ENCODE peak calls at places on chromosomes 12 and 14, in nine cellular contexts. One of them, this sample, is unnamed. For H3K4me1, the result is how much of the 10 kb centered on the place peaks cover.

GRCh38 chr14:30085943-30086342 is 158.3 kb upstream of the PRKD1 start:
- DNase-seq in small intestine: no peak
- DNase-seq in heart left ventricle: peak
- DNase-seq in esophagus squamous epithelium: no peak
- DNase-seq in upper lobe of left lung: no peak
- DNase-seq in CD8-positive, alpha-beta T cell: no peak
- DNase-seq in lower lobe of right lung: no peak
- DNase-seq in stomach: peak
- DNase-seq in CD4-positive, CD25-positive, alpha-beta regulatory T cell: no peak
- DNase-seq in this sample: no peak

GRCh38 chr12:50992814-50993213 is 33.4 kb downstream of the SLC11A2 start:
- DNase-seq in small intestine: no peak
- DNase-seq in heart left ventricle: peak
- DNase-seq in esophagus squamous epithelium: no peak
- DNase-seq in upper lobe of left lung: no peak
- DNase-seq in CD8-positive, alpha-beta T cell: no peak
- DNase-seq in lower lobe of right lung: no peak
- DNase-seq in stomach: no peak
- DNase-seq in CD4-positive, CD25-positive, alpha-beta regulatory T cell: no peak
- DNase-seq in this sample: no peak

GRCh38 chr12:39692258-39692853 is 72.8 kb upstream of the ABCD2 start:
- DNase-seq in small intestine: peak
- DNase-seq in heart left ventricle: no peak
- DNase-seq in esophagus squamous epithelium: no peak
- DNase-seq in upper lobe of left lung: no peak
- DNase-seq in CD8-positive, alpha-beta T cell: no peak
- DNase-seq in lower lobe of right lung: no peak
- DNase-seq in stomach: no peak
- DNase-seq in CD4-positive, CD25-positive, alpha-beta regulatory T cell: no peak
- DNase-seq in this sample: no peak

GRCh38 chr14:24808412-24808811 is 174.4 kb upstream of the GZMB start:
- DNase-seq in small intestine: no peak
- DNase-seq in heart left ventricle: no peak
- DNase-seq in esophagus squamous epithelium: no peak
- DNase-seq in upper lobe of left lung: no peak
- DNase-seq in CD8-positive, alpha-beta T cell: no peak
- DNase-seq in lower lobe of right lung: no peak
- DNase-seq in stomach: no peak
- DNase-seq in CD4-positive, CD25-positive, alpha-beta regulatory T cell: no peak
- DNase-seq in this sample: no peak

GRCh38 chr12:32089156-32089950 is 17.3 kb upstream of the BICD1 start:
- DNase-seq in small intestine: no peak
- DNase-seq in heart left ventricle: no peak
- DNase-seq in esophagus squamous epithelium: no peak
- DNase-seq in upper lobe of left lung: no peak
- DNase-seq in CD8-positive, alpha-beta T cell: no peak
- DNase-seq in lower lobe of right lung: no peak
- DNase-seq in stomach: no peak
- DNase-seq in CD4-positive, CD25-positive, alpha-beta regulatory T cell: no peak
- DNase-seq in this sample: no peak

GRCh38 chr12:108861878-108862587 is 4.7 kb upstream of the SSH1 start:
- DNase-seq in small intestine: peak
- DNase-seq in heart left ventricle: peak
- DNase-seq in esophagus squamous epithelium: no peak
- DNase-seq in upper lobe of left lung: no peak
- DNase-seq in CD8-positive, alpha-beta T cell: no peak
- DNase-seq in lower lobe of right lung: peak
- DNase-seq in stomach: no peak
- DNase-seq in CD4-positive, CD25-positive, alpha-beta regulatory T cell: no peak
- DNase-seq in this sample: no peak

GRCh38 chr12:104026841-104027599 is 23.0 kb downstream of the GLT8D2 start:
- DNase-seq in small intestine: no peak
- DNase-seq in heart left ventricle: no peak
- DNase-seq in esophagus squamous epithelium: no peak
- DNase-seq in upper lobe of left lung: no peak
- DNase-seq in CD8-positive, alpha-beta T cell: no peak
- DNase-seq in lower lobe of right lung: no peak
- DNase-seq in stomach: no peak
- DNase-seq in CD4-positive, CD25-positive, alpha-beta regulatory T cell: no peak
- DNase-seq in this sample: no peak

GRCh38 chr14:70707138-70708038 is 65.7 kb downstream of the TTC9 start:
- DNase-seq in small intestine: peak
- DNase-seq in heart left ventricle: no peak
- DNase-seq in esophagus squamous epithelium: no peak
- DNase-seq in upper lobe of left lung: no peak
- DNase-seq in CD8-positive, alpha-beta T cell: no peak
- DNase-seq in lower lobe of right lung: no peak
- DNase-seq in stomach: no peak
- DNase-seq in CD4-positive, CD25-positive, alpha-beta regulatory T cell: no peak
- DNase-seq in this sample: no peak

GRCh38 chr12:57016348-57016747 is at the start of gene TAC3:
- DNase-seq in small intestine: no peak
- DNase-seq in heart left ventricle: no peak
- DNase-seq in esophagus squamous epithelium: no peak
- DNase-seq in upper lobe of left lung: no peak
- DNase-seq in CD8-positive, alpha-beta T cell: no peak
- DNase-seq in lower lobe of right lung: no peak
- DNase-seq in stomach: no peak
- DNase-seq in CD4-positive, CD25-positive, alpha-beta regulatory T cell: no peak
- DNase-seq in this sample: no peak

GRCh38 chr14:36194645-36195044 is 18.1 kb upstream of the PTCSC3 start:
- DNase-seq in small intestine: no peak
- DNase-seq in heart left ventricle: no peak
- DNase-seq in esophagus squamous epithelium: no peak
- DNase-seq in upper lobe of left lung: no peak
- DNase-seq in CD8-positive, alpha-beta T cell: no peak
- DNase-seq in lower lobe of right lung: no peak
- DNase-seq in stomach: no peak
- DNase-seq in CD4-positive, CD25-positive, alpha-beta regulatory T cell: no peak
- DNase-seq in this sample: no peak

GRCh38 chr14:60679566-60680258 is 30.4 kb upstream of the SIX1 start:
- DNase-seq in small intestine: no peak
- DNase-seq in heart left ventricle: no peak
- DNase-seq in esophagus squamous epithelium: no peak
- DNase-seq in upper lobe of left lung: no peak
- DNase-seq in CD8-positive, alpha-beta T cell: no peak
- DNase-seq in lower lobe of right lung: no peak
- DNase-seq in stomach: no peak
- DNase-seq in CD4-positive, CD25-positive, alpha-beta regulatory T cell: no peak
- DNase-seq in this sample: no peak

GRCh38 chr12:5868585-5869295 is 76.3 kb downstream of the ANO2 start:
- DNase-seq in small intestine: no peak
- DNase-seq in heart left ventricle: no peak
- DNase-seq in esophagus squamous epithelium: no peak
- DNase-seq in upper lobe of left lung: no peak
- DNase-seq in CD8-positive, alpha-beta T cell: no peak
- DNase-seq in lower lobe of right lung: no peak
- DNase-seq in stomach: no peak
- DNase-seq in CD4-positive, CD25-positive, alpha-beta regulatory T cell: no peak
- DNase-seq in this sample: no peak

GRCh38 chr12:40310201-40310600 is 85.4 kb downstream of the LRRK2 start:
- DNase-seq in small intestine: no peak
- DNase-seq in heart left ventricle: no peak
- DNase-seq in esophagus squamous epithelium: no peak
- DNase-seq in upper lobe of left lung: no peak
- DNase-seq in CD8-positive, alpha-beta T cell: no peak
- DNase-seq in lower lobe of right lung: no peak
- DNase-seq in stomach: no peak
- DNase-seq in CD4-positive, CD25-positive, alpha-beta regulatory T cell: no peak
- DNase-seq in this sample: no peak

GRCh38 chr12:110689601-110690430 is 901 bp upstream of the HVCN1 start:
- DNase-seq in small intestine: peak
- DNase-seq in heart left ventricle: peak
- DNase-seq in esophagus squamous epithelium: no peak
- DNase-seq in upper lobe of left lung: peak
- DNase-seq in CD8-positive, alpha-beta T cell: peak
- DNase-seq in lower lobe of right lung: peak
- DNase-seq in stomach: peak
- DNase-seq in CD4-positive, CD25-positive, alpha-beta regulatory T cell: peak
- DNase-seq in this sample: peak

GRCh38 chr12:131397493-131398181 is 313.3 kb upstream of the SFSWAP start:
- DNase-seq in small intestine: no peak
- DNase-seq in heart left ventricle: no peak
- DNase-seq in esophagus squamous epithelium: no peak
- DNase-seq in upper lobe of left lung: no peak
- DNase-seq in CD8-positive, alpha-beta T cell: no peak
- DNase-seq in lower lobe of right lung: no peak
- DNase-seq in stomach: no peak
- DNase-seq in CD4-positive, CD25-positive, alpha-beta regulatory T cell: no peak
- DNase-seq in this sample: no peak

GRCh38 chr12:117212563-117213190 is 22.4 kb upstream of the FBXO21 start:
- DNase-seq in small intestine: peak
- DNase-seq in heart left ventricle: peak
- DNase-seq in esophagus squamous epithelium: no peak
- DNase-seq in upper lobe of left lung: no peak
- DNase-seq in CD8-positive, alpha-beta T cell: peak
- DNase-seq in lower lobe of right lung: peak
- DNase-seq in stomach: peak
- DNase-seq in CD4-positive, CD25-positive, alpha-beta regulatory T cell: peak
- DNase-seq in this sample: peak

GRCh38 chr12:117210266-117210918 is 20.1 kb upstream of the FBXO21 start:
- DNase-seq in small intestine: no peak
- DNase-seq in heart left ventricle: no peak
- DNase-seq in esophagus squamous epithelium: no peak
- DNase-seq in upper lobe of left lung: no peak
- DNase-seq in CD8-positive, alpha-beta T cell: no peak
- DNase-seq in lower lobe of right lung: no peak
- DNase-seq in stomach: no peak
- DNase-seq in CD4-positive, CD25-positive, alpha-beta regulatory T cell: no peak
- DNase-seq in this sample: no peak

GRCh38 chr12:117216686-117217085 is 26.4 kb upstream of the FBXO21 start:
- DNase-seq in small intestine: no peak
- DNase-seq in heart left ventricle: no peak
- DNase-seq in esophagus squamous epithelium: no peak
- DNase-seq in upper lobe of left lung: no peak
- DNase-seq in CD8-positive, alpha-beta T cell: no peak
- DNase-seq in lower lobe of right lung: no peak
- DNase-seq in stomach: no peak
- DNase-seq in CD4-positive, CD25-positive, alpha-beta regulatory T cell: no peak
- DNase-seq in this sample: no peak

GRCh38 chr12:117214797-117215196 is 24.5 kb upstream of the FBXO21 start:
- DNase-seq in small intestine: no peak
- DNase-seq in heart left ventricle: no peak
- DNase-seq in esophagus squamous epithelium: no peak
- DNase-seq in upper lobe of left lung: no peak
- DNase-seq in CD8-positive, alpha-beta T cell: no peak
- DNase-seq in lower lobe of right lung: no peak
- DNase-seq in stomach: no peak
- DNase-seq in CD4-positive, CD25-positive, alpha-beta regulatory T cell: no peak
- DNase-seq in this sample: no peak

GRCh38 chr12:117213295-117213808 is 23.1 kb upstream of the FBXO21 start:
- DNase-seq in small intestine: no peak
- DNase-seq in heart left ventricle: no peak
- DNase-seq in esophagus squamous epithelium: no peak
- DNase-seq in upper lobe of left lung: no peak
- DNase-seq in CD8-positive, alpha-beta T cell: no peak
- DNase-seq in lower lobe of right lung: no peak
- DNase-seq in stomach: no peak
- DNase-seq in CD4-positive, CD25-positive, alpha-beta regulatory T cell: no peak
- DNase-seq in this sample: no peak
- H3K4me1 ChIP-seq in small intestine: under half
- H3K4me1 ChIP-seq in heart left ventricle: under half
- H3K4me1 ChIP-seq in esophagus squamous epithelium: under half
- H3K4me1 ChIP-seq in upper lobe of left lung: under half
- H3K4me1 ChIP-seq in CD8-positive, alpha-beta T cell: under half
- H3K4me1 ChIP-seq in lower lobe of right lung: under half
- H3K4me1 ChIP-seq in stomach: under half
- H3K4me1 ChIP-seq in CD4-positive, CD25-positive, alpha-beta regulatory T cell: under half
- H3K4me1 ChIP-seq in this sample: under half

GRCh38 chr12:67633024-67633423 is 15.5 kb upstream of the DYRK2 start:
- DNase-seq in small intestine: no peak
- DNase-seq in heart left ventricle: no peak
- DNase-seq in esophagus squamous epithelium: no peak
- DNase-seq in upper lobe of left lung: no peak
- DNase-seq in CD8-positive, alpha-beta T cell: no peak
- DNase-seq in lower lobe of right lung: no peak
- DNase-seq in stomach: no peak
- DNase-seq in CD4-positive, CD25-positive, alpha-beta regulatory T cell: no peak
- DNase-seq in this sample: no peak
- H3K4me3 ChIP-seq in small intestine: no peak
- H3K4me3 ChIP-seq in heart left ventricle: no peak
- H3K4me3 ChIP-seq in esophagus squamous epithelium: no peak
- H3K4me3 ChIP-seq in upper lobe of left lung: no peak
- H3K4me3 ChIP-seq in CD8-positive, alpha-beta T cell: no peak
- H3K4me3 ChIP-seq in lower lobe of right lung: no peak
- H3K4me3 ChIP-seq in stomach: no peak
- H3K4me3 ChIP-seq in CD4-positive, CD25-positive, alpha-beta regulatory T cell: peak
- H3K4me3 ChIP-seq in this sample: no peak

GRCh38 chr12:48779869-48780268 is 9.0 kb downstream of the ADCY6 start:
- DNase-seq in small intestine: no peak
- DNase-seq in heart left ventricle: peak
- DNase-seq in esophagus squamous epithelium: no peak
- DNase-seq in upper lobe of left lung: no peak
- DNase-seq in CD8-positive, alpha-beta T cell: no peak
- DNase-seq in lower lobe of right lung: no peak
- DNase-seq in stomach: no peak
- DNase-seq in CD4-positive, CD25-positive, alpha-beta regulatory T cell: no peak
- DNase-seq in this sample: peak

GRCh38 chr12:48777501-48778400 is 11.1 kb downstream of the ADCY6 start:
- DNase-seq in small intestine: no peak
- DNase-seq in heart left ventricle: peak
- DNase-seq in esophagus squamous epithelium: no peak
- DNase-seq in upper lobe of left lung: no peak
- DNase-seq in CD8-positive, alpha-beta T cell: no peak
- DNase-seq in lower lobe of right lung: no peak
- DNase-seq in stomach: no peak
- DNase-seq in CD4-positive, CD25-positive, alpha-beta regulatory T cell: no peak
- DNase-seq in this sample: no peak

GRCh38 chr12:48781750-48782456 is 7.0 kb downstream of the ADCY6 start:
- DNase-seq in small intestine: no peak
- DNase-seq in heart left ventricle: no peak
- DNase-seq in esophagus squamous epithelium: no peak
- DNase-seq in upper lobe of left lung: no peak
- DNase-seq in CD8-positive, alpha-beta T cell: no peak
- DNase-seq in lower lobe of right lung: no peak
- DNase-seq in stomach: no peak
- DNase-seq in CD4-positive, CD25-positive, alpha-beta regulatory T cell: no peak
- DNase-seq in this sample: no peak

GRCh38 chr12:48782457-48783395 is 6.2 kb downstream of the ADCY6 start:
- DNase-seq in small intestine: no peak
- DNase-seq in heart left ventricle: no peak
- DNase-seq in esophagus squamous epithelium: no peak
- DNase-seq in upper lobe of left lung: peak
- DNase-seq in CD8-positive, alpha-beta T cell: no peak
- DNase-seq in lower lobe of right lung: no peak
- DNase-seq in stomach: no peak
- DNase-seq in CD4-positive, CD25-positive, alpha-beta regulatory T cell: no peak
- DNase-seq in this sample: no peak

GRCh38 chr12:48780381-48781025 is 8.4 kb downstream of the ADCY6 start:
- DNase-seq in small intestine: no peak
- DNase-seq in heart left ventricle: peak
- DNase-seq in esophagus squamous epithelium: no peak
- DNase-seq in upper lobe of left lung: no peak
- DNase-seq in CD8-positive, alpha-beta T cell: no peak
- DNase-seq in lower lobe of right lung: no peak
- DNase-seq in stomach: no peak
- DNase-seq in CD4-positive, CD25-positive, alpha-beta regulatory T cell: no peak
- DNase-seq in this sample: no peak
- H3K27ac ChIP-seq in small intestine: peak
- H3K27ac ChIP-seq in heart left ventricle: peak
- H3K27ac ChIP-seq in esophagus squamous epithelium: peak
- H3K27ac ChIP-seq in upper lobe of left lung: peak
- H3K27ac ChIP-seq in CD8-positive, alpha-beta T cell: no peak
- H3K27ac ChIP-seq in lower lobe of right lung: no peak
- H3K27ac ChIP-seq in stomach: peak
- H3K27ac ChIP-seq in CD4-positive, CD25-positive, alpha-beta regulatory T cell: no peak
- H3K27ac ChIP-seq in this sample: peak

GRCh38 chr12:11804130-11804529 is 154.7 kb downstream of the ETV6 start:
- DNase-seq in small intestine: no peak
- DNase-seq in heart left ventricle: no peak
- DNase-seq in esophagus squamous epithelium: no peak
- DNase-seq in upper lobe of left lung: no peak
- DNase-seq in CD8-positive, alpha-beta T cell: no peak
- DNase-seq in lower lobe of right lung: no peak
- DNase-seq in stomach: no peak
- DNase-seq in CD4-positive, CD25-positive, alpha-beta regulatory T cell: no peak
- DNase-seq in this sample: no peak
- H3K4me1 ChIP-seq in small intestine: under half
- H3K4me1 ChIP-seq in heart left ventricle: under half
- H3K4me1 ChIP-seq in esophagus squamous epithelium: under half
- H3K4me1 ChIP-seq in upper lobe of left lung: under half
- H3K4me1 ChIP-seq in CD8-positive, alpha-beta T cell: under half
- H3K4me1 ChIP-seq in lower lobe of right lung: under half
- H3K4me1 ChIP-seq in stomach: under half
- H3K4me1 ChIP-seq in CD4-positive, CD25-positive, alpha-beta regulatory T cell: under half
- H3K4me1 ChIP-seq in this sample: under half